ENCODE peak calls at places on chromosome 9, in six cellular contexts. Y is left cardiac atrium; I is glutamatergic neuron; O is substantia nigra; A is stromal cell of bone marrow; B is stimulated activated CD4-positive, alpha-beta T cell treated with anti-CD3 and anti-CD28 coated beads, Interleukin-4, amount 100 ng/mL, for 48 hours. C is an unnamed sample.
A peak's percentile ranks its signal among the peaks of the same experiment; 100 is the strongest.

GRCh38 chr9:69168709-69169217 is 5.3 kb upstream of the TJP2 start:
- DNase-seq in O (no peak), Y (no peak), B (peak; percentile 66), A (no peak), I (no peak), C (no peak)

GRCh38 chr9:121650220-121651013 is 1.0 kb upstream of the DAB2IP start:
- DNase-seq in O (peak; percentile 44), Y (peak; percentile 65), B (peak; percentile 7), I (peak; percentile 76), A (no peak), C (no peak)

GRCh38 chr9:36187414-36187813 is 3.3 kb upstream of the CLTA start:
- DNase-seq in A (peak; percentile 96), I (no peak), Y (no peak), B (no peak), O (no peak), C (no peak)

GRCh38 chr9:93869863-93870262 is 85.3 kb downstream of the BARX1 start:
- DNase-seq in A (no peak), Y (no peak), O (no peak), I (no peak), B (no peak), C (no peak)

GRCh38 chr9:87763286-87763685 is 37.4 kb downstream of the CTSL start:
- DNase-seq in Y (no peak), B (no peak), A (no peak), O (no peak), I (no peak), C (no peak)

GRCh38 chr9:2676466-2676865 is 40.8 kb upstream of the KCNV2 start:
- DNase-seq in O (no peak), A (no peak), I (no peak), Y (no peak), B (no peak), C (no peak)

GRCh38 chr9:14962193-14962899 is 52.1 kb upstream of the FREM1 start:
- DNase-seq in O (no peak), Y (no peak), A (no peak), I (no peak), B (no peak), C (no peak)

GRCh38 chr9:5834214-5834613 is 1.3 kb upstream of the ERMP1 start:
- DNase-seq in O (no peak), A (no peak), Y (no peak), I (no peak), B (no peak), C (no peak)

GRCh38 chr9:110217656-110218099 is 9.7 kb upstream of the C9orf152 start:
- DNase-seq in O (no peak), I (no peak), A (no peak), Y (no peak), B (no peak), C (no peak)

GRCh38 chr9:33375238-33375840 is 27.0 kb downstream of the AQP7 start:
- DNase-seq in Y (no peak), A (no peak), O (no peak), I (no peak), B (no peak), C (no peak)

GRCh38 chr9:20087481-20087880 is 298.6 kb upstream of the SLC24A2 start:
- DNase-seq in B (no peak), I (no peak), Y (no peak), O (no peak), A (no peak), C (no peak)

GRCh38 chr9:97272072-97272471 is 35.4 kb upstream of the CCDC180 start:
- DNase-seq in I (no peak), Y (no peak), O (no peak), B (no peak), A (no peak), C (no peak)

GRCh38 chr9:75712690-75713089 is 177.8 kb upstream of the PCSK5 start:
- DNase-seq in B (no peak), Y (no peak), A (no peak), I (no peak), O (no peak), C (no peak)

GRCh38 chr9:114006155-114006550 is 71.9 kb downstream of the AMBP start:
- DNase-seq in I (no peak), B (no peak), O (no peak), A (no peak), Y (no peak), C (no peak)

GRCh38 chr9:27195191-27195590 is 86.2 kb downstream of the TEK start:
- DNase-seq in Y (no peak), I (no peak), A (no peak), B (no peak), O (no peak), C (no peak)